ENCODE peak calls at places on chromosome 16, in five cellular contexts. J is body of pancreas; Q is prostate gland; S is CD4-positive, alpha-beta memory T cell; B is cardiac muscle cell. U is an unnamed sample. For H3K4me1, the result is how much of the 10 kb centered on the place peaks cover.

GRCh38 chr16:27326738-27327585 is 13.2 kb downstream of the IL4R start:
- DNase-seq in B (peak), J (peak), Q (peak), S (peak), U (no peak)

GRCh38 chr16:29974291-29975133 is 844 bp downstream of the TAOK2 start:
- DNase-seq in B (peak), J (no peak), Q (no peak), S (peak), U (no peak)

GRCh38 chr16:70495425-70496182 is 27.8 kb downstream of the COG4 start:
- DNase-seq in Q (no peak), S (no peak), J (no peak), B (no peak), U (no peak)

GRCh38 chr16:48381201-48381600 is 4.0 kb downstream of the SIAH1 start:
- DNase-seq in Q (no peak), J (no peak), B (peak), S (no peak), U (no peak)

GRCh38 chr16:54361246-54361645 is 74.7 kb upstream of the IRX3 start:
- DNase-seq in B (no peak), J (no peak), Q (no peak), S (no peak), U (no peak)

GRCh38 chr16:7513429-7513828 is 180.8 kb downstream of the RBFOX1 start:
- DNase-seq in B (no peak), S (no peak), J (no peak), Q (no peak), U (no peak)

GRCh38 chr16:3458852-3459361 is 15.4 kb downstream of the NAA60 start:
- DNase-seq in J (peak), B (no peak), S (no peak), Q (no peak), U (no peak)

GRCh38 chr16:30016555-30017276 is 5.9 kb upstream of the DOC2A start:
- DNase-seq in J (no peak), S (no peak), B (no peak), Q (no peak), U (no peak)

GRCh38 chr16:53415504-53415903 is 18.8 kb upstream of the RBL2 start:
- DNase-seq in Q (no peak), B (no peak), J (no peak), S (no peak), U (no peak)

GRCh38 chr16:57754354-57755060 is 18.9 kb downstream of the KATNB1 start:
- DNase-seq in B (no peak), J (no peak), Q (no peak), S (peak), U (no peak)

GRCh38 chr16:83878838-83879237 is 20.1 kb upstream of the MLYCD start:
- DNase-seq in S (no peak), J (no peak), Q (peak), B (peak), U (no peak)

GRCh38 chr16:976389-976931 is 5.1 kb upstream of the SOX8 start:
- DNase-seq in J (no peak), B (no peak), S (peak), Q (no peak), U (no peak)

GRCh38 chr16:83631006-83631405 is 176.8 kb upstream of the HSBP1 start:
- DNase-seq in J (no peak), Q (peak), S (no peak), B (no peak), U (no peak)

GRCh38 chr16:28846933-28847273 is 755 bp upstream of the TUFM start:
- DNase-seq in J (no peak), Q (no peak), S (no peak), B (no peak), U (no peak)

GRCh38 chr16:14324581-14324980 is 253.5 kb downstream of the MRTFB start:
- DNase-seq in J (no peak), S (no peak), Q (no peak), B (peak), U (no peak)

GRCh38 chr16:88264641-88265285 is 118.0 kb upstream of the ZNF469 start:
- DNase-seq in J (peak), B (peak), S (peak), Q (peak), U (peak)

DNA sequence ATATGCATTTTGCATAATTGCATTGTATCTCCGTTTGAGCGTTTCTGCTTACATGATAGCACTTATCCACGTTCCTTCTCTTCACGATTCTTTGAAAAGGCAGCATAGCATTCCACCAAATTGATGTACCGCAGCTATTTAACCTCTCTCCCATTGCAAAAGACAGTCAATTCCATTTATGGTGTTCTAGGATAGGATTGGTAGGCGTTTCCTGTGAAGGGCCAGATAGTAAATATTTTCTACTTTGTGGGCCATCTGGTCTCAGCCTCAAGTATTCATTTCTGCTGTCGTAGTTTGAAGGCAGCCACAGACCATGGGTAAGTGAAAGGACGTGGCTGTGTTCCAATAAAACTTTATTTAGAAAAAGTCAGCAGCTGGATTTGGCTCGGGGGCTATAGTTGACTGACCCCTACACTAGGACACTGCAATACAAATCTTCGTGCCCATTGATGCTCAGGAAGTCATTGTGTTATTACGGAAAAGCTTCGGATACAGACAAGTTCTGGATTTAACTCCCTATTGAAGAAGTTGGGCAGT is 10.1 kb downstream of the SNX29 start:
- DNase-seq in J (no peak), Q (no peak), S (no peak), B (peak), U (no peak)
- H3K27ac ChIP-seq in J (no peak), Q (no peak), S (no peak), B (no peak), U (no peak)

GRCh38 chr16:67396159-67396774 is 3.0 kb upstream of the TPPP3 start:
- DNase-seq in J (peak), Q (peak), S (no peak), B (peak), U (peak)
- H3K4me1 ChIP-seq in J (half or more), Q (under half), S (under half), B (under half), U (half or more)

GRCh38 chr16:9481749-9482148 is 390.3 kb downstream of the HAPSTR1 start:
- DNase-seq in J (no peak), B (no peak), Q (no peak), S (no peak), U (no peak)
- H3K27ac ChIP-seq in J (no peak), B (no peak), Q (no peak), S (no peak), U (no peak)

GRCh38 chr16:81601601-81602251 is 157.1 kb downstream of the CMIP start:
- DNase-seq in J (no peak), S (no peak), B (peak), Q (peak), U (no peak)
- H3K4me1 ChIP-seq in J (under half), S (under half), B (under half), Q (under half), U (under half)

U was measured in neuronal stem cell.